ENCODE peak calls at places on chromosomes 3 and 15, in ten cellular contexts. B is WTC11, O is cardiac muscle cell, A is T-helper 17 cell, L is IMR-90, C is retina, I is PC-3, K is COR-L47, N is NCI-H1092 treated with DMSO at 0.1 percent for 48 hours, D is AG20443. F is an unnamed sample.

GRCh38 chr3:122230174-122230573 is 46.7 kb downstream of the CASR start:
- DNase-seq in A (no peak), B (no peak), C (no peak), L (no peak), I (no peak), N (no peak), O (no peak), K (no peak), D (no peak), F (no peak)

GRCh38 chr3:34056951-34057390 is 258.5 kb downstream of the PDCD6IP start:
- DNase-seq in I (no peak), K (no peak), D (no peak), N (no peak), C (no peak), O (no peak), B (no peak), A (no peak), L (peak; percentile 49), F (no peak)

GRCh38 chr15:60729850-60730458 is 251.0 kb upstream of the ICE2 start:
- DNase-seq in O (no peak), D (no peak), C (no peak), K (no peak), B (no peak), A (no peak), N (no peak), L (no peak), I (no peak), F (no peak)

GRCh38 chr15:60912984-60913697 is 316.0 kb downstream of the RORA start:
- DNase-seq in A (no peak), N (no peak), L (no peak), I (no peak), K (no peak), O (no peak), C (no peak), D (no peak), B (no peak), F (no peak)

GRCh38 chr3:195806211-195806915 is 5.4 kb downstream of the MUC4 start:
- DNase-seq in K (no peak), B (peak; percentile 73), N (no peak), L (no peak), D (no peak), A (no peak), O (no peak), C (no peak), I (no peak), F (no peak)

GRCh38 chr3:54046677-54047214 is 75.6 kb upstream of the CACNA2D3 start:
- DNase-seq in B (no peak), L (no peak), A (no peak), N (peak; percentile 25), C (no peak), O (no peak), D (no peak), I (peak; percentile 6), K (no peak), F (no peak)

GRCh38 chr3:62416109-62416508 is 42.8 kb upstream of the FEZF2 start:
- DNase-seq in C (no peak), B (no peak), I (no peak), A (no peak), D (no peak), O (no peak), N (peak; percentile 11), L (no peak), K (no peak), F (peak; percentile 44)

GRCh38 chr3:127678611-127679533 is 6.1 kb downstream of the ABTB1 start:
- DNase-seq in I (no peak), A (no peak), L (no peak), C (no peak), O (no peak), B (peak; percentile 7), K (no peak), N (no peak), D (no peak), F (no peak)

GRCh38 chr3:43161684-43162512 is 56.0 kb upstream of the POMGNT2 start:
- DNase-seq in O (peak; percentile 37), D (peak; percentile 46), I (peak; percentile 77), A (no peak), C (peak; percentile 51), K (no peak), N (peak; percentile 4), B (peak; percentile 45), L (peak; percentile 78), F (peak; percentile 5)

GRCh38 chr3:123094492-123094891 is 27.7 kb downstream of the PDIA5 start:
- DNase-seq in C (no peak), B (no peak), N (no peak), K (no peak), D (no peak), I (no peak), O (peak; percentile 35), L (no peak), A (no peak), F (no peak)

GRCh38 chr3:111915905-111916304 is 56.8 kb downstream of the PHLDB2 start:
- DNase-seq in L (no peak), B (no peak), N (no peak), D (no peak), I (no peak), O (no peak), K (no peak), C (no peak), A (no peak), F (no peak)

GRCh38 chr15:58348095-58348812 is 83.5 kb upstream of the LIPC start:
- DNase-seq in O (no peak), B (no peak), K (peak; percentile 10), C (no peak), D (no peak), A (no peak), L (no peak), I (peak; percentile 8), N (peak; percentile 50), F (no peak)

GRCh38 chr3:136632625-136633081 is 119.5 kb downstream of the STAG1 start:
- DNase-seq in I (peak; percentile 92), C (no peak), B (no peak), A (no peak), O (no peak), D (no peak), L (peak; percentile 22), K (no peak), N (no peak), F (no peak)

GRCh38 chr3:195558602-195559001 is 15.5 kb upstream of the PPP1R2 start:
- DNase-seq in A (no peak), K (peak; percentile 67), C (no peak), I (peak; percentile 65), L (peak; percentile 21), B (no peak), N (peak; percentile 44), O (peak; percentile 63), D (no peak), F (peak; percentile 51)

GRCh38 chr3:49841126-49841525 is 15.2 kb downstream of the TRAIP start:
- DNase-seq in A (no peak), B (peak; percentile 66), D (no peak), L (no peak), N (no peak), O (peak; percentile 49), K (no peak), C (no peak), I (peak; percentile 38), F (no peak)

GRCh38 chr3:75265897-75266296 is 398.2 kb upstream of the FRG2C start:
- DNase-seq in D (no peak), B (no peak), C (no peak), I (no peak), N (no peak), L (no peak), O (no peak), A (no peak), K (no peak), F (no peak)

GRCh38 chr3:141360888-141361598 is 7.3 kb upstream of the ZBTB38 start:
- DNase-seq in A (no peak), B (no peak), I (peak; percentile 78), O (peak; percentile 63), D (peak; percentile 75), K (peak; percentile 60), N (peak; percentile 53), C (peak; percentile 44), L (peak; percentile 90), F (peak; percentile 30)

GRCh38 chr15:23687143-23687470 is at the start of gene NDN:
- DNase-seq in I (no peak), L (peak; percentile 52), C (peak; percentile 77), D (peak; percentile 86), K (no peak), A (no peak), O (peak; percentile 71), N (no peak), B (peak; percentile 69), F (peak; percentile 7)